ENCODE peak calls at places on chromosomes 16 and 17, in six cellular contexts. One of them, this sample, is unnamed. For H3K27me3, the result is how much of the 10 kb centered on the place peaks cover.

GRCh38 chr16:12951392-12951791 is 50.0 kb downstream of the SHISA9 start:
- DNase-seq in tibial nerve: no peak
- DNase-seq in endothelial cell of umbilical vein: no peak
- DNase-seq in GM23338: peak
- DNase-seq in cardiac muscle cell: no peak
- DNase-seq in testis: no peak
- DNase-seq in this sample: no peak

GRCh38 chr17:41772218-41772585 is 14.3 kb downstream of the JUP start:
- DNase-seq in tibial nerve: no peak
- DNase-seq in endothelial cell of umbilical vein: no peak
- DNase-seq in GM23338: peak
- DNase-seq in cardiac muscle cell: no peak
- DNase-seq in testis: no peak
- DNase-seq in this sample: peak

GRCh38 chr17:61371606-61372005 is 28.0 kb upstream of the TBX2 start:
- DNase-seq in tibial nerve: no peak
- DNase-seq in endothelial cell of umbilical vein: no peak
- DNase-seq in GM23338: no peak
- DNase-seq in cardiac muscle cell: no peak
- DNase-seq in testis: no peak
- DNase-seq in this sample: no peak

GRCh38 chr17:58829172-58829637 is 73.6 kb downstream of the PPM1E start:
- DNase-seq in tibial nerve: no peak
- DNase-seq in endothelial cell of umbilical vein: no peak
- DNase-seq in GM23338: no peak
- DNase-seq in cardiac muscle cell: no peak
- DNase-seq in testis: no peak
- DNase-seq in this sample: no peak

GRCh38 chr17:51029568-51030463 is 90.9 kb downstream of the SPAG9 start:
- DNase-seq in tibial nerve: no peak
- DNase-seq in endothelial cell of umbilical vein: peak
- DNase-seq in GM23338: no peak
- DNase-seq in cardiac muscle cell: peak
- DNase-seq in testis: no peak
- DNase-seq in this sample: no peak

GRCh38 chr16:27113341-27113841 is 46.7 kb downstream of the C16orf82 start:
- DNase-seq in tibial nerve: no peak
- DNase-seq in endothelial cell of umbilical vein: no peak
- DNase-seq in GM23338: no peak
- DNase-seq in cardiac muscle cell: no peak
- DNase-seq in testis: no peak
- DNase-seq in this sample: no peak

GRCh38 chr16:89920723-89921122 is 2.1 kb downstream of the MC1R start:
- DNase-seq in tibial nerve: no peak
- DNase-seq in endothelial cell of umbilical vein: no peak
- DNase-seq in GM23338: no peak
- DNase-seq in cardiac muscle cell: no peak
- DNase-seq in testis: no peak
- DNase-seq in this sample: peak

GRCh38 chr16:89844739-89845339 is 16.6 kb downstream of the SPIRE2 start:
- DNase-seq in tibial nerve: no peak
- DNase-seq in endothelial cell of umbilical vein: no peak
- DNase-seq in GM23338: no peak
- DNase-seq in cardiac muscle cell: no peak
- DNase-seq in testis: no peak
- DNase-seq in this sample: no peak

GRCh38 chr17:73156887-73157870 is 7.6 kb upstream of the SSTR2 start:
- DNase-seq in tibial nerve: no peak
- DNase-seq in endothelial cell of umbilical vein: no peak
- DNase-seq in GM23338: no peak
- DNase-seq in cardiac muscle cell: no peak
- DNase-seq in testis: no peak
- DNase-seq in this sample: no peak

GRCh38 chr16:49857423-49858181 is 1.7 kb upstream of the ZNF423 start:
- DNase-seq in tibial nerve: peak
- DNase-seq in endothelial cell of umbilical vein: peak
- DNase-seq in GM23338: peak
- DNase-seq in cardiac muscle cell: peak
- DNase-seq in testis: peak
- DNase-seq in this sample: peak

GRCh38 chr17:2853722-2854580 is 57.7 kb downstream of the RAP1GAP2 start:
- DNase-seq in tibial nerve: no peak
- DNase-seq in endothelial cell of umbilical vein: no peak
- DNase-seq in GM23338: peak
- DNase-seq in cardiac muscle cell: no peak
- DNase-seq in testis: peak
- DNase-seq in this sample: peak

GRCh38 chr17:40351185-40352043 is 13.1 kb downstream of the GJD3 start:
- DNase-seq in tibial nerve: no peak
- DNase-seq in endothelial cell of umbilical vein: no peak
- DNase-seq in GM23338: no peak
- DNase-seq in cardiac muscle cell: no peak
- DNase-seq in testis: no peak
- DNase-seq in this sample: no peak

GRCh38 chr16:73015612-73016487 is 32.1 kb downstream of the ZFHX3 start:
- DNase-seq in tibial nerve: no peak
- DNase-seq in endothelial cell of umbilical vein: no peak
- DNase-seq in GM23338: no peak
- DNase-seq in cardiac muscle cell: no peak
- DNase-seq in testis: no peak
- DNase-seq in this sample: peak

GRCh38 chr17:63774141-63774981 is at the start of gene DDX42:
- DNase-seq in tibial nerve: peak
- DNase-seq in endothelial cell of umbilical vein: peak
- DNase-seq in GM23338: peak
- DNase-seq in cardiac muscle cell: peak
- DNase-seq in testis: peak
- DNase-seq in this sample: no peak

GRCh38 chr17:69723741-69724140 is 309.2 kb downstream of the MAP2K6 start:
- DNase-seq in tibial nerve: no peak
- DNase-seq in endothelial cell of umbilical vein: peak
- DNase-seq in GM23338: no peak
- DNase-seq in cardiac muscle cell: peak
- DNase-seq in testis: no peak
- DNase-seq in this sample: peak

DNA sequence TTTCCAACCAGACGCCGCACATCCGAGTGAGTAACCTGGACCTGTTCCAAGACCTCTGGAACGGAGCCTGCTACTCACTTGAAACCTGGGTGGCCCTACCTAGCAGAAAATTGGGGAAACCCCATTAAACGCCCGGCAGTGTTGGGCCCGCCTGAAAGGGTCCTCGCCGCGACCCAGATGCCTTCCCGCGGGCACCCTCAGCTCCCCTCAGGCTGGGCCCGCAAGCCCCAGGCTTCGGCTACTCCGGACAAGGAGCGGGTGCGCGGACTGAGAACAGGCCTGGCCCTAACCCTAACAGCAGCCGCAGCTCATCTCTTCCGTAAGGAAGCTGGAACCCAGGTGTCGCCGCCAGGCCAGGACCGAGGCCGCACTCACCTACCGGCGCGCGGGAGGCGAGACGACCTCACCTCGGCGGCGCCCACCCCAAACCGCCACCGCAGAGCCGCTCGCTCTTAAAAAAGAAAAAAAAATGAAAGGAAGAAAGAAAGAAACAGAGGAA is 344 bp downstream of the PSME3IP1 start:
- DNase-seq in tibial nerve: no peak
- DNase-seq in endothelial cell of umbilical vein: no peak
- DNase-seq in GM23338: peak
- DNase-seq in cardiac muscle cell: peak
- DNase-seq in testis: peak
- DNase-seq in this sample: peak
- TF ChIP-seq CTCF in tibial nerve: no peak
- TF ChIP-seq CTCF in endothelial cell of umbilical vein: no peak
- TF ChIP-seq CTCF in GM23338: no peak
- TF ChIP-seq CTCF in cardiac muscle cell: no peak
- TF ChIP-seq CTCF in testis: no peak
- TF ChIP-seq CTCF in this sample: no peak

GRCh38 chr17:6098466-6099180 is 28.4 kb downstream of the WSCD1 start:
- DNase-seq in tibial nerve: no peak
- DNase-seq in endothelial cell of umbilical vein: peak
- DNase-seq in GM23338: peak
- DNase-seq in cardiac muscle cell: peak
- DNase-seq in testis: no peak
- DNase-seq in this sample: no peak
- H3K27me3 ChIP-seq in tibial nerve: under half
- H3K27me3 ChIP-seq in endothelial cell of umbilical vein: under half
- H3K27me3 ChIP-seq in GM23338: under half
- H3K27me3 ChIP-seq in cardiac muscle cell: under half
- H3K27me3 ChIP-seq in testis: under half
- H3K27me3 ChIP-seq in this sample: under half

GRCh38 chr17:57782051-57782490 is 37.0 kb upstream of the CCDC182 start:
- DNase-seq in tibial nerve: no peak
- DNase-seq in endothelial cell of umbilical vein: peak
- DNase-seq in GM23338: peak
- DNase-seq in cardiac muscle cell: peak
- DNase-seq in testis: no peak
- DNase-seq in this sample: no peak

GRCh38 chr17:57781386-57782050 is 36.4 kb upstream of the CCDC182 start:
- DNase-seq in tibial nerve: no peak
- DNase-seq in endothelial cell of umbilical vein: peak
- DNase-seq in GM23338: no peak
- DNase-seq in cardiac muscle cell: peak
- DNase-seq in testis: no peak
- DNase-seq in this sample: no peak

GRCh38 chr17:57783338-57783742 is 38.2 kb upstream of the CCDC182 start:
- DNase-seq in tibial nerve: peak
- DNase-seq in endothelial cell of umbilical vein: peak
- DNase-seq in GM23338: peak
- DNase-seq in cardiac muscle cell: peak
- DNase-seq in testis: peak
- DNase-seq in this sample: peak

GRCh38 chr17:57784226-57784895 is 39.3 kb upstream of the CCDC182 start:
- DNase-seq in tibial nerve: no peak
- DNase-seq in endothelial cell of umbilical vein: no peak
- DNase-seq in GM23338: no peak
- DNase-seq in cardiac muscle cell: peak
- DNase-seq in testis: no peak
- DNase-seq in this sample: peak

GRCh38 chr17:57782642-57783337 is 37.7 kb upstream of the CCDC182 start:
- DNase-seq in tibial nerve: no peak
- DNase-seq in endothelial cell of umbilical vein: no peak
- DNase-seq in GM23338: no peak
- DNase-seq in cardiac muscle cell: no peak
- DNase-seq in testis: no peak
- DNase-seq in this sample: no peak
- H3K4me3 ChIP-seq in tibial nerve: peak
- H3K4me3 ChIP-seq in endothelial cell of umbilical vein: no peak
- H3K4me3 ChIP-seq in GM23338: peak
- H3K4me3 ChIP-seq in cardiac muscle cell: no peak
- H3K4me3 ChIP-seq in testis: peak
- H3K4me3 ChIP-seq in this sample: no peak

DNA sequence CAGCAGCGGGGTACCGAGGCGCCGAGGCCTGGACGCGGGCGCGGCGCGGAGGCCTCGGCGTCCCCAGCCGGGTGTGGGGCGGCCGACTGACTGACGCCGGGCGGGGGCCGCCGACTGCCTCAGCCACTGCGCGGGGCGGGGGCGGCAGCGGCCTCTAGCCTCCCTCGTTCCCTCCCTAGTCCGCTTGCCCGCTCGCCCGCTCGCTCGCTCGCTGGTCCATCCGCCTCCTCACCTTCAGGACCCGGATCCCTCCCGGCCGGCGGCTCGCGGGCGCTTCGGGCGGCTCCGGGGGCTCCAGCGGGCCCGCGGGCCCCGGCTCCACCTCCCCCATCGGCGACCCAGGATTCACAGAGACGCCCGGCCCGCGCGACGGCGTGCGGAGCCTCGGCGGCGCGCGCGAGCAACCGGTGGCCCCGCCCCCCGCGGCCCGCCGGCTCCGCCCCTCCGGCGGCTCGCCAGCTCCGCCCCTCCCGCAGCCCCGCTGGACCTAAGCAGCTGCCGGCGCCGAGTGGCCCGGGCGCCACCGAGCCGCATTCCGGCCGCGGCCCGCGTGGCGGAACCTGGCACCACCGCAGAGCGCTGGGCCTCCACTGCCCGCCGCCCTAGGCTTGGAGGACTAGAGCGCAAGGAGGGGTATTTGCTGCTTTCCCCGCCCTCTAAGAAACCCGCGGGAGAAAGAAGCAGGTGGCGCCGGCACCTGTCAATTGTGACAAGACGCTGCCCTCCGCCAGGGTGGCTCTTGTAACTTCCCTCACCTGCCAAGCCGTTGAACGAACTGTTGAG is 773 bp downstream of the PHLPP2 start:
- DNase-seq in tibial nerve: peak
- DNase-seq in endothelial cell of umbilical vein: peak
- DNase-seq in GM23338: peak
- DNase-seq in cardiac muscle cell: peak
- DNase-seq in testis: peak
- DNase-seq in this sample: peak
- TF ChIP-seq CTCF in tibial nerve: no peak
- TF ChIP-seq CTCF in endothelial cell of umbilical vein: no peak
- TF ChIP-seq CTCF in GM23338: no peak
- TF ChIP-seq CTCF in cardiac muscle cell: no peak
- TF ChIP-seq CTCF in testis: no peak
- TF ChIP-seq CTCF in this sample: peak

DNA sequence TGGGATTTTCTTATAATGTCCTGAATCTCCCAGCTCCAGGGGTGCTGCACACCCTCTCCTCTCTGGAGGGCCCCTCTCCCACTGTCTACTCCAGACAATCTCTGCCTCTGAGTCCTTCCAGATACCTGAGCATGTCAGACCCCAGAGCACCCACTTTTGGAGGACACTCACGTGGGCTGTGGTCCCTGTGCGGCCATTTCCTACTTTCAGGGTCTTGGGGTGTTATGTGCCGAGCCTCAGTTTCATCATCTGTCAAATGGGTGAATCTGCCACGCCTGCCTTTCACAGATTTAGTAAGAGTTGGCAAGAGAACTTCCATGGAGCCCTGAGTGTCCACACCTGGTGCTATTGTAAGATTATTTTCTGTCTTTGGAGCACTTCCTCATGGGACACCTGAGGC is 3.7 kb upstream of the FOXL1 start:
- DNase-seq in tibial nerve: no peak
- DNase-seq in endothelial cell of umbilical vein: no peak
- DNase-seq in GM23338: no peak
- DNase-seq in cardiac muscle cell: no peak
- DNase-seq in testis: no peak
- DNase-seq in this sample: no peak
- H3K27me3 ChIP-seq in tibial nerve: under half
- H3K27me3 ChIP-seq in endothelial cell of umbilical vein: under half
- H3K27me3 ChIP-seq in GM23338: half or more
- H3K27me3 ChIP-seq in cardiac muscle cell: half or more
- H3K27me3 ChIP-seq in testis: under half
- H3K27me3 ChIP-seq in this sample: under half

DNA sequence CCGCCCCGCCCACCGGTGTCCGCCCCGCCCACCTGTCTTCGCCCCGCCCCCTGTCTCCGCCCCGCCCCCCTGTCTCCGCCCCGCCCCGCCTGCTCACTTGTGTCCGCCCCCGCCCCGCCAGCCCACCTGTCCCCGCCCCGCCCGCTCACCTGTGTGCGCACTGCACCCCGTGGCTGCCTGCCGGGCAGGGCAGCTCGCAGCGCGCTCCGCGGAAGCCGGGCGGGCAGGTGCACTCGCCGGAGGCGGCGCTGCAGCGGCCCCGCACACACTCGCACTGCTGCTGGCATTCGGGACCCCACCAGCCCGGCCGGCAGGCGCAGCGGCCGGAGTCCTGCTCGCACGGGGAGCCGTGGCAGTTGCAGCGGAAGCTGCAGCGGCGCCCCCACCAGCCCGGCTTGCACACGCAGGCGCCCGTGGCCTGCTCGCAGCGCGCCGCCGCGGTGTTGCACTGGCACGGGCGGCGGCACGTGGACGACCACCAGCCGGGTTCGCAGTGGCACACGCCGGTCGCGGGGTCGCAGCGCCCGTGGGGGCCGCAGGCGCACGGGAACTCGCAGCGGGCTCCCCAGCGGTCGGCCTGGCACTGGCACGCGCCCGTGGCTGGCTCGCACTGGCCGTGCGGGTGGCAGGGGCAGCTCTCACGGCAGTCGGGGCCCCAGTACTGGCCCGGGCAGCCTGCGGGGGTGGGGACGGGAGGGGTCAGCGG is 2.1 kb downstream of the SCARF1 start:
- DNase-seq in tibial nerve: no peak
- DNase-seq in endothelial cell of umbilical vein: no peak
- DNase-seq in GM23338: peak
- DNase-seq in cardiac muscle cell: peak
- DNase-seq in testis: peak
- DNase-seq in this sample: peak
- H3K4me3 ChIP-seq in tibial nerve: peak
- H3K4me3 ChIP-seq in endothelial cell of umbilical vein: peak
- H3K4me3 ChIP-seq in GM23338: peak
- H3K4me3 ChIP-seq in cardiac muscle cell: peak
- H3K4me3 ChIP-seq in testis: peak
- H3K4me3 ChIP-seq in this sample: peak